ENCODE peak calls at places on chromosomes 12 and 14, in seven cellular contexts. One of them, this sample, is unnamed.

GRCh38 chr12:6285063-6285477 is 25.4 kb upstream of the PLEKHG6 start:
- DNase-seq in cardiac muscle cell: peak; percentile 81
- DNase-seq in skeletal muscle cell: peak; percentile 27
- DNase-seq in fibroblast of lung: peak; percentile 46
- DNase-seq in MM.1S: peak; percentile 66
- DNase-seq in AG04450: no peak
- DNase-seq in astrocyte of the cerebellum: peak; percentile 52
- DNase-seq in this sample: peak; percentile 85

GRCh38 chr12:125689576-125690410 is 624.6 kb downstream of the AACS start:
- DNase-seq in cardiac muscle cell: no peak
- DNase-seq in skeletal muscle cell: no peak
- DNase-seq in fibroblast of lung: no peak
- DNase-seq in MM.1S: no peak
- DNase-seq in AG04450: no peak
- DNase-seq in astrocyte of the cerebellum: no peak
- DNase-seq in this sample: no peak

GRCh38 chr12:2759733-2760132 is 35.0 kb upstream of the FKBP4 start:
- DNase-seq in cardiac muscle cell: no peak
- DNase-seq in skeletal muscle cell: no peak
- DNase-seq in fibroblast of lung: no peak
- DNase-seq in MM.1S: no peak
- DNase-seq in AG04450: no peak
- DNase-seq in astrocyte of the cerebellum: no peak
- DNase-seq in this sample: no peak

GRCh38 chr14:74945852-74946658 is 9.3 kb downstream of the PGF start:
- DNase-seq in cardiac muscle cell: peak; percentile 82
- DNase-seq in skeletal muscle cell: no peak
- DNase-seq in fibroblast of lung: peak; percentile 39
- DNase-seq in MM.1S: peak; percentile 44
- DNase-seq in AG04450: no peak
- DNase-seq in astrocyte of the cerebellum: no peak
- DNase-seq in this sample: peak; percentile 74

GRCh38 chr12:1319215-1319614 is 275.2 kb downstream of the FBXL14 start:
- DNase-seq in cardiac muscle cell: no peak
- DNase-seq in skeletal muscle cell: no peak
- DNase-seq in fibroblast of lung: peak; percentile 26
- DNase-seq in MM.1S: no peak
- DNase-seq in AG04450: no peak
- DNase-seq in astrocyte of the cerebellum: no peak
- DNase-seq in this sample: peak; percentile 54

GRCh38 chr14:52902971-52903385 is 47.9 kb downstream of the FERMT2 start:
- DNase-seq in cardiac muscle cell: no peak
- DNase-seq in skeletal muscle cell: no peak
- DNase-seq in fibroblast of lung: peak; percentile 64
- DNase-seq in MM.1S: no peak
- DNase-seq in AG04450: no peak
- DNase-seq in astrocyte of the cerebellum: no peak
- DNase-seq in this sample: peak; percentile 63

GRCh38 chr12:68400231-68400829 is 68.2 kb upstream of the MDM1 start:
- DNase-seq in cardiac muscle cell: no peak
- DNase-seq in skeletal muscle cell: no peak
- DNase-seq in fibroblast of lung: no peak
- DNase-seq in MM.1S: no peak
- DNase-seq in AG04450: no peak
- DNase-seq in astrocyte of the cerebellum: no peak
- DNase-seq in this sample: no peak

GRCh38 chr14:84454114-84454513 is 1075.8 kb upstream of the FLRT2 start:
- DNase-seq in cardiac muscle cell: no peak
- DNase-seq in skeletal muscle cell: no peak
- DNase-seq in fibroblast of lung: no peak
- DNase-seq in MM.1S: no peak
- DNase-seq in AG04450: no peak
- DNase-seq in astrocyte of the cerebellum: no peak
- DNase-seq in this sample: no peak

GRCh38 chr12:74890237-74890599 is 319.4 kb downstream of the KCNC2 start:
- DNase-seq in cardiac muscle cell: peak; percentile 65
- DNase-seq in skeletal muscle cell: peak; percentile 73
- DNase-seq in fibroblast of lung: peak; percentile 91
- DNase-seq in MM.1S: peak; percentile 33
- DNase-seq in AG04450: peak; percentile 53
- DNase-seq in astrocyte of the cerebellum: peak; percentile 69
- DNase-seq in this sample: peak; percentile 76

GRCh38 chr14:53461823-53462222 is 308.7 kb upstream of the DDHD1 start:
- DNase-seq in cardiac muscle cell: peak; percentile 21
- DNase-seq in skeletal muscle cell: no peak
- DNase-seq in fibroblast of lung: no peak
- DNase-seq in MM.1S: no peak
- DNase-seq in AG04450: no peak
- DNase-seq in astrocyte of the cerebellum: no peak
- DNase-seq in this sample: no peak

GRCh38 chr14:29548948-29549370 is 378.7 kb downstream of the PRKD1 start:
- DNase-seq in cardiac muscle cell: peak; percentile 60
- DNase-seq in skeletal muscle cell: peak; percentile 41
- DNase-seq in fibroblast of lung: peak; percentile 64
- DNase-seq in MM.1S: peak; percentile 52
- DNase-seq in AG04450: peak; percentile 42
- DNase-seq in astrocyte of the cerebellum: peak; percentile 60
- DNase-seq in this sample: peak; percentile 84

GRCh38 chr12:80173465-80173864 is 74.1 kb downstream of the OTOGL start:
- DNase-seq in cardiac muscle cell: no peak
- DNase-seq in skeletal muscle cell: no peak
- DNase-seq in fibroblast of lung: no peak
- DNase-seq in MM.1S: no peak
- DNase-seq in AG04450: no peak
- DNase-seq in astrocyte of the cerebellum: no peak
- DNase-seq in this sample: no peak

GRCh38 chr12:49236423-49236822 is 28.5 kb upstream of the TUBA1C start:
- DNase-seq in cardiac muscle cell: no peak
- DNase-seq in skeletal muscle cell: no peak
- DNase-seq in fibroblast of lung: no peak
- DNase-seq in MM.1S: no peak
- DNase-seq in AG04450: no peak
- DNase-seq in astrocyte of the cerebellum: no peak
- DNase-seq in this sample: no peak

GRCh38 chr14:104431929-104432541 is 147.5 kb upstream of the C14orf180 start:
- DNase-seq in cardiac muscle cell: no peak
- DNase-seq in skeletal muscle cell: no peak
- DNase-seq in fibroblast of lung: no peak
- DNase-seq in MM.1S: no peak
- DNase-seq in AG04450: no peak
- DNase-seq in astrocyte of the cerebellum: no peak
- DNase-seq in this sample: no peak

GRCh38 chr14:67538501-67538900 is 5.4 kb downstream of the PLEKHH1 start:
- DNase-seq in cardiac muscle cell: no peak
- DNase-seq in skeletal muscle cell: no peak
- DNase-seq in fibroblast of lung: no peak
- DNase-seq in MM.1S: no peak
- DNase-seq in AG04450: no peak
- DNase-seq in astrocyte of the cerebellum: no peak
- DNase-seq in this sample: no peak

GRCh38 chr12:124551268-124552144 is 15.9 kb downstream of the NCOR2 start:
- DNase-seq in cardiac muscle cell: peak; percentile 71
- DNase-seq in skeletal muscle cell: no peak
- DNase-seq in fibroblast of lung: no peak
- DNase-seq in MM.1S: no peak
- DNase-seq in AG04450: no peak
- DNase-seq in astrocyte of the cerebellum: no peak
- DNase-seq in this sample: no peak

GRCh38 chr14:21467620-21468019 is 9.1 kb downstream of the RAB2B start:
- DNase-seq in cardiac muscle cell: no peak
- DNase-seq in skeletal muscle cell: peak; percentile 67
- DNase-seq in fibroblast of lung: peak; percentile 83
- DNase-seq in MM.1S: no peak
- DNase-seq in AG04450: peak; percentile 92
- DNase-seq in astrocyte of the cerebellum: peak; percentile 89
- DNase-seq in this sample: peak; percentile 98

GRCh38 chr12:124458220-124458991 is 109.0 kb downstream of the NCOR2 start:
- DNase-seq in cardiac muscle cell: no peak
- DNase-seq in skeletal muscle cell: no peak
- DNase-seq in fibroblast of lung: no peak
- DNase-seq in MM.1S: no peak
- DNase-seq in AG04450: no peak
- DNase-seq in astrocyte of the cerebellum: no peak
- DNase-seq in this sample: no peak

GRCh38 chr14:103819503-103820307 is 27.7 kb downstream of the PPP1R13B start:
- DNase-seq in cardiac muscle cell: peak; percentile 89
- DNase-seq in skeletal muscle cell: no peak
- DNase-seq in fibroblast of lung: peak; percentile 15
- DNase-seq in MM.1S: no peak
- DNase-seq in AG04450: no peak
- DNase-seq in astrocyte of the cerebellum: no peak
- DNase-seq in this sample: peak; percentile 48

GRCh38 chr12:26830783-26831601 is 2.0 kb downstream of the ITPR2 start:
- DNase-seq in cardiac muscle cell: no peak
- DNase-seq in skeletal muscle cell: no peak
- DNase-seq in fibroblast of lung: no peak
- DNase-seq in MM.1S: no peak
- DNase-seq in AG04450: no peak
- DNase-seq in astrocyte of the cerebellum: no peak
- DNase-seq in this sample: no peak
- H3K4me3 ChIP-seq in cardiac muscle cell: no peak overlapping the region
- H3K4me3 ChIP-seq in skeletal muscle cell: no peak overlapping the region
- H3K4me3 ChIP-seq in fibroblast of lung: peak overlapping the region; percentile 10
- H3K4me3 ChIP-seq in MM.1S: peak overlapping the region; percentile 44
- H3K4me3 ChIP-seq in AG04450: no peak overlapping the region
- H3K4me3 ChIP-seq in astrocyte of the cerebellum: peak overlapping the region; percentile 28
- H3K4me3 ChIP-seq in this sample: peak overlapping the region; percentile 40

DNA sequence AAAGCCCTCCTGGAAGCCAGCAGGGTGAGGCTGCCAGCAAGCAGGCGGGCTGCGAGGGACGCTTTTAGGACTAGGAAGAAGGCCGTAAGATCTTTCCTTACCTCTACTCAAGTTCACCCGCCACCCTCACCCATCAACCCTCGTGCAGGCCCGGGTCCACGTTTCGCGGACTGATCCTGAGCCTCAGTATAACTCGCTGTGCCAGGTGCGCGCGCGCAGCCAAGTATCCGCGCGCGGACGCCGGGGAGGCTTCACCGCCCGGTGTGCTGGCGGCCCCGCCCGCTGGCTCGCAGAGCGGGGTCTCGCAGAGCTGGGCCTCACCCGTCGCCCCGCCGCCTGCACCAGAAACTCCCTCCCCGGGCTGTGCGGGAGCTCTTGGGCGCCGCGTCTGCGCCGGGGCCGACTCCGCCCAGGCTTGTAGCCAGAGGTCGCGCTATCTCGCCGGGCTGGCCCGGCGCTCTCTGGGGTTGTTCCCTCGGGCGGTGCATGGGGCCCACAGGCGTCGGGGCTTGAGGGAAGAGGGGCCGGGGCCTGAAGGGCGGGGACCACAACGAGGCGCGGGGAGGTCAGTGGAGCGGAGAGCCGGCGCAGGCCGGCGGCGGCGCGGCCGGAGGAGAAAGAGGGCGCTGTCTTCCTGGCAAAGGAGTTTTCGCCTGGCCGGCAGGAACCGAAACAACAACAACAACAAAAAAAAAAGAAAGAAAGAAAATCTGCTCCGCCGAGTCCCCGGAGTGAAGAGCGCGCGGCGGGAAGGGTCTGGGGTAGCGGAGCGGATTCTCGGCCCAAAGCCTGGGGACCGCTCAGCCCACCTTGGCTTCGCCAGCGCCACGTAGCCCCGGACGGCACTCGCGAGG is 7.7 kb upstream of the SIX1 start:
- DNase-seq in cardiac muscle cell: peak; percentile 73
- DNase-seq in skeletal muscle cell: peak; percentile 43
- DNase-seq in fibroblast of lung: peak; percentile 68
- DNase-seq in MM.1S: peak; percentile 51
- DNase-seq in AG04450: no peak
- DNase-seq in astrocyte of the cerebellum: no peak
- DNase-seq in this sample: peak; percentile 70
- H3K4me3 ChIP-seq in cardiac muscle cell: peak overlapping the region; percentile 51
- H3K4me3 ChIP-seq in skeletal muscle cell: peak overlapping the region; percentile 79
- H3K4me3 ChIP-seq in fibroblast of lung: peak overlapping the region; percentile 77
- H3K4me3 ChIP-seq in MM.1S: peak overlapping the region; percentile 70
- H3K4me3 ChIP-seq in AG04450: peak overlapping the region; percentile 71
- H3K4me3 ChIP-seq in astrocyte of the cerebellum: peak overlapping the region; percentile 53
- H3K4me3 ChIP-seq in this sample: peak overlapping the region; percentile 71

DNA sequence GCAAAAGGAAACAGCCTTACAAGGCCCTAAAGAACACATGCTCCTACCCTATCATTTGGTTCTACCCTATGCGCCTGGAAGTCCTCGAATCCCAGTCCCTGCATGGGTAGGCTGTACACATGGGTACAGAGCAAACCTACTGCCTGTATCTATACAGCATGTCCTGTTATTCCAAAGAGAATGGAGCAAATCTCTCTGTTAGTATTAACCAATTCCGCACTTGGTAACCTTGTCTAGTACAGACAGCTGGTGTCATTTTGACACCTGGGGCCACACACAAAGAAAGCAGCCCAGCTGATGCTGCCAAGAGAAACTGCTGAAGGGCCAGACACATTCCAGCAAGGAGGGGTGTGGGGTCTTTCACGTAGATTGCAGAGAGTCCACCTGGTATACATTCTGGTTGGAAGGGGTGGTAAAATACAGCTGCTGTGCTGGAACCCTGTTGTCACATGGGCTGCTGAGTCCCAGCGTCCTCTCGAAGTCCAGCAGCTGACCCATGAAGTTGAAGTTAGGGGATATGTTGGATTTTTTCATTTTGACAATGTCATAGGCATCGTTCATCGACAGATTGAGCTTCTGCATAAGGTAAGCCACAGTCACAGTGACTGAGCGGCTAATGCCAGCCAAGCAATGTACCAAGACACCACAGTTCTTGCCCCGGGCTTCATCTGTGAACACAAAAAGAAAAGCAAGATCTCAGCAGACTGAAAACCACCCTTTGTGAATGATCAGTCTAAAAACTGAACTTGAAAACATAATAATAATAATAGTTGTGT is 3.2 kb downstream of the DUSP6 start:
- DNase-seq in cardiac muscle cell: no peak
- DNase-seq in skeletal muscle cell: no peak
- DNase-seq in fibroblast of lung: no peak
- DNase-seq in MM.1S: peak; percentile 33
- DNase-seq in AG04450: no peak
- DNase-seq in astrocyte of the cerebellum: no peak
- DNase-seq in this sample: peak; percentile 47
- H3K4me3 ChIP-seq in cardiac muscle cell: peak overlapping the region; percentile 81
- H3K4me3 ChIP-seq in skeletal muscle cell: peak overlapping the region; percentile 87
- H3K4me3 ChIP-seq in fibroblast of lung: peak overlapping the region; percentile 84
- H3K4me3 ChIP-seq in MM.1S: peak overlapping the region; percentile 89
- H3K4me3 ChIP-seq in AG04450: peak overlapping the region; percentile 98
- H3K4me3 ChIP-seq in astrocyte of the cerebellum: peak overlapping the region; percentile 68
- H3K4me3 ChIP-seq in this sample: peak overlapping the region; percentile 98

GRCh38 chr14:90514015-90514398 is 117.2 kb downstream of the CALM1 start:
- DNase-seq in cardiac muscle cell: no peak
- DNase-seq in skeletal muscle cell: no peak
- DNase-seq in fibroblast of lung: no peak
- DNase-seq in MM.1S: no peak
- DNase-seq in AG04450: no peak
- DNase-seq in astrocyte of the cerebellum: no peak
- DNase-seq in this sample: no peak

GRCh38 chr14:90512332-90512951 is 115.6 kb downstream of the CALM1 start:
- DNase-seq in cardiac muscle cell: no peak
- DNase-seq in skeletal muscle cell: no peak
- DNase-seq in fibroblast of lung: no peak
- DNase-seq in MM.1S: no peak
- DNase-seq in AG04450: no peak
- DNase-seq in astrocyte of the cerebellum: no peak
- DNase-seq in this sample: no peak

GRCh38 chr14:90511795-90512331 is 115.0 kb downstream of the CALM1 start:
- DNase-seq in cardiac muscle cell: no peak
- DNase-seq in skeletal muscle cell: no peak
- DNase-seq in fibroblast of lung: no peak
- DNase-seq in MM.1S: no peak
- DNase-seq in AG04450: no peak
- DNase-seq in astrocyte of the cerebellum: no peak
- DNase-seq in this sample: no peak

GRCh38 chr14:90513151-90514014 is 116.6 kb downstream of the CALM1 start:
- DNase-seq in cardiac muscle cell: no peak
- DNase-seq in skeletal muscle cell: no peak
- DNase-seq in fibroblast of lung: peak; percentile 33
- DNase-seq in MM.1S: no peak
- DNase-seq in AG04450: no peak
- DNase-seq in astrocyte of the cerebellum: no peak
- DNase-seq in this sample: peak; percentile 47

GRCh38 chr14:90514566-90514965 is 117.7 kb downstream of the CALM1 start:
- DNase-seq in cardiac muscle cell: no peak
- DNase-seq in skeletal muscle cell: no peak
- DNase-seq in fibroblast of lung: no peak
- DNase-seq in MM.1S: no peak
- DNase-seq in AG04450: no peak
- DNase-seq in astrocyte of the cerebellum: no peak
- DNase-seq in this sample: no peak
- H3K4me3 ChIP-seq in cardiac muscle cell: no peak overlapping the region
- H3K4me3 ChIP-seq in skeletal muscle cell: no peak overlapping the region
- H3K4me3 ChIP-seq in fibroblast of lung: no peak overlapping the region
- H3K4me3 ChIP-seq in MM.1S: no peak overlapping the region
- H3K4me3 ChIP-seq in AG04450: no peak overlapping the region
- H3K4me3 ChIP-seq in astrocyte of the cerebellum: no peak overlapping the region
- H3K4me3 ChIP-seq in this sample: no peak overlapping the region